ENCODE peak calls at places on chromosomes 16 and 17, in six cellular contexts. E is coronary artery, X is HFFc6, R is neural crest cell, D is RWPE2, S is left ventricle myocardium inferior. L is an unnamed sample.
A peak's percentile ranks its signal among the peaks of the same experiment; 100 is the strongest.

GRCh38 chr16:14401839-14402115 is 228.3 kb downstream of the PARN start:
- DNase-seq in E (no peak), X (no peak), R (no peak), D (no peak), S (no peak), L (no peak)

GRCh38 chr17:45265823-45266222 is 3.9 kb upstream of the SPATA32 start:
- DNase-seq in E (no peak), X (peak; percentile 86), R (no peak), D (no peak), S (no peak), L (no peak)

GRCh38 chr16:7731121-7731520 is 398.5 kb downstream of the RBFOX1 start:
- DNase-seq in E (no peak), X (no peak), R (no peak), D (no peak), S (no peak), L (no peak)

GRCh38 chr16:12225816-12226480 is 249.4 kb downstream of the SNX29 start:
- DNase-seq in E (no peak), X (no peak), R (no peak), D (no peak), S (no peak), L (no peak)

GRCh38 chr16:9330036-9330545 is 238.6 kb downstream of the HAPSTR1 start:
- DNase-seq in E (no peak), X (no peak), R (no peak), D (no peak), S (no peak), L (no peak)

GRCh38 chr16:25691519-25692091 is at the start of gene HS3ST4:
- DNase-seq in E (no peak), X (no peak), R (peak; percentile 22), D (no peak), S (no peak), L (no peak)

GRCh38 chr17:82314012-82314720 is 3.2 kb downstream of the CD7 start:
- DNase-seq in E (no peak), X (no peak), R (no peak), D (no peak), S (no peak), L (no peak)

GRCh38 chr17:62049299-62049698 is 15.8 kb downstream of the MED13 start:
- DNase-seq in E (no peak), X (no peak), R (no peak), D (no peak), S (no peak), L (no peak)

GRCh38 chr17:28842282-28843012 is at the start of gene FAM222B:
- DNase-seq in E (peak; percentile 87), X (peak; percentile 72), R (peak; percentile 85), D (peak; percentile 81), S (peak; percentile 85), L (peak; percentile 94)

GRCh38 chr16:49463529-49463928 is 89.9 kb downstream of the C16orf78 start:
- DNase-seq in E (peak; percentile 62), X (no peak), R (no peak), D (no peak), S (no peak), L (no peak)

GRCh38 chr17:64920419-64921172 is 1.3 kb upstream of the LRRC37A3 start:
- DNase-seq in E (no peak), X (no peak), R (no peak), D (peak; percentile 44), S (no peak), L (no peak)

GRCh38 chr17:66357037-66357436 is 54.6 kb downstream of the PRKCA start:
- DNase-seq in E (no peak), X (peak; percentile 21), R (no peak), D (no peak), S (no peak), L (no peak)

GRCh38 chr17:58504826-58505351 is 9.5 kb downstream of the MTMR4 start:
- DNase-seq in E (no peak), X (no peak), R (no peak), D (no peak), S (no peak), L (no peak)

GRCh38 chr17:48544356-48545021 is 420 bp downstream of the HOXB2 start:
- DNase-seq in E (peak; percentile 95), X (no peak), R (peak; percentile 54), D (no peak), S (peak; percentile 85), L (no peak)

GRCh38 chr17:79408251-79408650 is 202.6 kb downstream of the RBFOX3 start:
- DNase-seq in E (no peak), X (no peak), R (no peak), D (no peak), S (no peak), L (no peak)

GRCh38 chr17:76207268-76207667 is 33.0 kb downstream of the RNF157 start:
- DNase-seq in E (no peak), X (no peak), R (no peak), D (no peak), S (no peak), L (no peak)

GRCh38 chr16:3023415-3023668 is 400 bp downstream of the HCFC1R1 start:
- DNase-seq in E (peak; percentile 84), X (peak; percentile 83), R (no peak), D (peak; percentile 90), S (peak; percentile 47), L (peak; percentile 80)

GRCh38 chr17:45019177-45019711 is 32.2 kb downstream of the DCAKD start:
- DNase-seq in E (no peak), X (no peak), R (peak; percentile 26), D (no peak), S (peak; percentile 60), L (no peak)

GRCh38 chr17:65324574-65324973 is 187.4 kb downstream of the RGS9 start:
- DNase-seq in E (no peak), X (no peak), R (no peak), D (no peak), S (no peak), L (no peak)

GRCh38 chr17:42676424-42677011 is at the start of gene PLEKHH3:
- DNase-seq in E (no peak), X (peak; percentile 21), R (peak; percentile 45), D (no peak), S (no peak), L (no peak)
- TF ChIP-seq CTCF in E (no peak), X (peak; percentile 67), R (peak; percentile 33), D (peak; percentile 2), S (peak; percentile 49), L (peak; percentile 70)

GRCh38 chr16:50539822-50540710 is 8.1 kb upstream of the NKD1 start:
- DNase-seq in E (no peak), X (no peak), R (no peak), D (no peak), S (no peak), L (no peak)

GRCh38 chr16:50537533-50538290 is 10.5 kb upstream of the NKD1 start:
- DNase-seq in E (peak; percentile 11), X (no peak), R (no peak), D (no peak), S (no peak), L (no peak)

GRCh38 chr16:50539053-50539615 is 9.1 kb upstream of the NKD1 start:
- DNase-seq in E (peak; percentile 64), X (no peak), R (peak; percentile 47), D (peak; percentile 17), S (no peak), L (no peak)

GRCh38 chr16:50540711-50541007 is 7.5 kb upstream of the NKD1 start:
- DNase-seq in E (no peak), X (no peak), R (no peak), D (no peak), S (no peak), L (no peak)

GRCh38 chr16:50538411-50539052 is 9.7 kb upstream of the NKD1 start:
- DNase-seq in E (peak; percentile 49), X (no peak), R (no peak), D (peak; percentile 86), S (no peak), L (no peak)
- TF ChIP-seq CTCF in E (no peak), X (no peak), R (no peak), D (no peak), S (no peak), L (no peak)

GRCh38 chr17:67628580-67629013 is 89.1 kb upstream of the NOL11 start:
- DNase-seq in E (no peak), X (no peak), R (no peak), D (no peak), S (peak; percentile 26), L (no peak)

GRCh38 chr17:67633751-67634191 is 84.0 kb upstream of the NOL11 start:
- DNase-seq in E (no peak), X (no peak), R (no peak), D (no peak), S (peak; percentile 44), L (no peak)

GRCh38 chr17:67624886-67625656 is 92.7 kb upstream of the NOL11 start:
- DNase-seq in E (no peak), X (no peak), R (no peak), D (no peak), S (no peak), L (no peak)

GRCh38 chr17:67625971-67626370 is 91.8 kb upstream of the NOL11 start:
- DNase-seq in E (no peak), X (no peak), R (no peak), D (no peak), S (no peak), L (no peak)

DNA sequence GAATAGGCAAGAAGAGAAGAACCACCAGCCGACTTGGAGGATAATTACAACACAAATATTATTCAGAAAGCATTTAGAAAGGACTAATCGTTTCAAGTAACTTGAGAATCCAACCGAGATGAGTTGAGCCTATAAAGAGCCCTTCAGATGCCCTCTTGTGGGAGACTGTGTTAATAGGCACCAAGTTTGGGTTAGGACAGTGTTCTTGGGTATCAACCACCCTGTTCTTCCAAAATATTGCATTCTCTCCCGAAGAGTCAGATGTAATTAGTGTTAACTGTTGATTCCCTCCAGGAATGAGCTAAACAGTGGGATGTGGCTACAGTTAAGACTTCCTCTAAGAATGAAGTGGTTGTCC is 87.8 kb upstream of the NOL11 start:
- DNase-seq in E (no peak), X (peak; percentile 55), R (no peak), D (no peak), S (no peak), L (no peak)
- TF ChIP-seq CTCF in E (no peak), X (peak; percentile 76), R (peak; percentile 27), D (peak; percentile 60), S (peak; percentile 56), L (peak; percentile 77)

GRCh38 chr16:88472637-88473205 is 19.6 kb downstream of the ZFPM1 start:
- DNase-seq in E (no peak), X (no peak), R (no peak), D (no peak), S (peak; percentile 34), L (no peak)
- TF ChIP-seq CTCF in E (no peak), X (no peak), R (no peak), D (no peak), S (no peak), L (no peak)

DNA sequence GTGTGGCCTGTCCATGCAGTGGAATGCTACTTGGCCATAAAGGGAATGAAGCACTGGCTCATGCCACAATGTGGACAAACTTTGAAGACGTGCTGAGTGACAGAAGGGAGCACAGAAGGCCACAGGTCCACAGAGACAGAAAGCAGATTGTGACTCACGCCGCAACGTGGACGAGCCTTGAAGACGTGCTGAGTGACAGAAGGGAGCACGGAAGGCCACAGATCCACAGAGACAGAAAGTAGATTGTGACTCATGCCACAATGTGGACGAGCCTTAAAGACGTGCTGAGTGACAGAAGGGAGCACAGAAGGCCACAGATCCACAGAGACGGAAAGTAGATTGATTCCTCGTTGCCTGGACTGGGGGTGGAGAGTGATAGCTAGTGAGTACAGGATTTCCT is 19.2 kb downstream of the ZC3H18 start:
- DNase-seq in E (no peak), X (no peak), R (no peak), D (no peak), S (no peak), L (no peak)
- TF ChIP-seq CTCF in E (no peak), X (no peak), R (no peak), D (no peak), S (no peak), L (no peak)